ENCODE peak calls at places on chromosomes 5 and 9, in seven cellular contexts. E is WERI-Rb-1; H is putamen; T is cardiac fibroblast; M is aorta; K is activated effector memory CD4-positive, alpha-beta T cell treated with Interleukin-2 at 50 U/mL for 16 hours; I is activated naive CD8-positive, alpha-beta T cell treated with anti-CD3 and anti-CD28 coated beads, Interleukin-2, amount 50 U/mL, for 24 hours. F is an unnamed sample.

GRCh38 chr9:112489876-112490661 is 3.4 kb downstream of the KIAA1958 start:
- DNase-seq in M (no peak), K (no peak), T (no peak), H (no peak), E (no peak), I (no peak), F (no peak)

GRCh38 chr5:172791726-172792445 is 20.9 kb upstream of the DUSP1 start:
- DNase-seq in T (no peak), I (no peak), E (no peak), H (no peak), K (no peak), M (no peak), F (no peak)

GRCh38 chr5:39501403-39501802 is 76.6 kb upstream of the DAB2 start:
- DNase-seq in M (peak; percentile 73), T (peak; percentile 87), H (no peak), E (no peak), K (no peak), I (no peak), F (no peak)

GRCh38 chr5:136025900-136026299 is 2.9 kb upstream of the TGFBI start:
- DNase-seq in T (peak; percentile 51), M (no peak), K (no peak), E (no peak), H (peak; percentile 17), I (no peak), F (no peak)

GRCh38 chr5:16411235-16411634 is 54.4 kb downstream of the ZNF622 start:
- DNase-seq in T (no peak), M (no peak), E (no peak), K (no peak), H (peak; percentile 12), I (no peak), F (no peak)

GRCh38 chr5:159184858-159185381 is 24.4 kb downstream of the RNF145 start:
- DNase-seq in M (no peak), H (no peak), E (no peak), T (peak; percentile 91), I (peak; percentile 34), K (no peak), F (no peak)

GRCh38 chr5:168646335-168646734 is 67.2 kb upstream of the PANK3 start:
- DNase-seq in M (no peak), K (no peak), T (no peak), H (no peak), E (no peak), I (no peak), F (no peak)

GRCh38 chr5:120503311-120503710 is 39.2 kb downstream of the PRR16 start:
- DNase-seq in T (no peak), K (no peak), E (no peak), H (no peak), I (no peak), M (no peak), F (no peak)

GRCh38 chr5:179901915-179902762 is 5.6 kb downstream of the TBC1D9B start:
- DNase-seq in I (no peak), H (no peak), M (no peak), K (no peak), T (no peak), E (no peak), F (no peak)

GRCh38 chr5:173969167-173970049 is 19.6 kb upstream of the C5orf47 start:
- DNase-seq in M (no peak), E (peak; percentile 60), H (no peak), K (no peak), T (peak; percentile 79), I (no peak), F (no peak)

GRCh38 chr9:16705121-16705604 is 165.3 kb downstream of the BNC2 start:
- DNase-seq in H (peak; percentile 17), I (no peak), T (peak; percentile 100), E (no peak), M (peak; percentile 96), K (no peak), F (peak; percentile 81)

GRCh38 chr5:174106997-174107655 is 61.6 kb downstream of the NSG2 start:
- DNase-seq in I (no peak), E (no peak), H (no peak), M (no peak), T (no peak), K (no peak), F (no peak)

GRCh38 chr5:175765858-175766257 is 105.5 kb upstream of the CPLX2 start:
- DNase-seq in H (no peak), E (no peak), K (no peak), M (no peak), I (no peak), T (no peak), F (no peak)

GRCh38 chr5:129747847-129748407 is at the start of gene MINAR2:
- DNase-seq in H (no peak), K (no peak), T (no peak), E (no peak), I (no peak), M (no peak), F (peak; percentile 19)

GRCh38 chr5:163580516-163580915 is 75.1 kb downstream of the MAT2B start:
- DNase-seq in I (no peak), T (no peak), E (no peak), H (no peak), K (no peak), M (no peak), F (no peak)

GRCh38 chr9:19074836-19075235 is 25.6 kb downstream of the RRAGA start:
- DNase-seq in T (peak; percentile 19), K (no peak), M (no peak), E (no peak), H (no peak), I (no peak), F (no peak)

GRCh38 chr5:16690243-16690839 is 73.5 kb upstream of the RETREG1 start:
- DNase-seq in H (no peak), K (no peak), M (no peak), T (peak; percentile 70), E (peak; percentile 72), I (peak; percentile 20), F (peak; percentile 47)

F was measured in glutamatergic neuron.